ENCODE peak calls at places on chromosomes 16 and 17, in six cellular contexts. One of them, this sample, is unnamed.

GRCh38 chr17:18004901-18005305 is 32.2 kb downstream of the DRC3 start:
- DNase-seq in Peyer's patch: no peak
- DNase-seq in tibial artery: no peak
- DNase-seq in dorsolateral prefrontal cortex: no peak
- DNase-seq in tibial nerve: no peak
- DNase-seq in Panc1: no peak
- DNase-seq in this sample: no peak

GRCh38 chr16:11610580-11610979 is 23.9 kb upstream of the LITAF start:
- DNase-seq in Peyer's patch: no peak
- DNase-seq in tibial artery: no peak
- DNase-seq in dorsolateral prefrontal cortex: no peak
- DNase-seq in tibial nerve: no peak
- DNase-seq in Panc1: no peak
- DNase-seq in this sample: no peak

GRCh38 chr16:35795361-35796029 is 2336.1 kb downstream of the TP53TG3F start:
- DNase-seq in Peyer's patch: no peak
- DNase-seq in tibial artery: no peak
- DNase-seq in dorsolateral prefrontal cortex: no peak
- DNase-seq in tibial nerve: no peak
- DNase-seq in Panc1: no peak
- DNase-seq in this sample: no peak

GRCh38 chr17:40854175-40854814 is 12.7 kb downstream of the KRT12 start:
- DNase-seq in Peyer's patch: no peak
- DNase-seq in tibial artery: no peak
- DNase-seq in dorsolateral prefrontal cortex: no peak
- DNase-seq in tibial nerve: no peak
- DNase-seq in Panc1: peak
- DNase-seq in this sample: peak

GRCh38 chr17:60231691-60232090 is 81.9 kb downstream of the CA4 start:
- DNase-seq in Peyer's patch: no peak
- DNase-seq in tibial artery: no peak
- DNase-seq in dorsolateral prefrontal cortex: no peak
- DNase-seq in tibial nerve: no peak
- DNase-seq in Panc1: no peak
- DNase-seq in this sample: no peak

GRCh38 chr17:76353004-76353598 is 615 bp downstream of the PRPSAP1 start:
- DNase-seq in Peyer's patch: no peak
- DNase-seq in tibial artery: no peak
- DNase-seq in dorsolateral prefrontal cortex: peak
- DNase-seq in tibial nerve: no peak
- DNase-seq in Panc1: no peak
- DNase-seq in this sample: peak

GRCh38 chr17:29347831-29348281 is 42.3 kb upstream of the TAOK1 start:
- DNase-seq in Peyer's patch: no peak
- DNase-seq in tibial artery: no peak
- DNase-seq in dorsolateral prefrontal cortex: no peak
- DNase-seq in tibial nerve: no peak
- DNase-seq in Panc1: no peak
- DNase-seq in this sample: no peak

GRCh38 chr16:81384006-81384405 is 60.6 kb upstream of the CMIP start:
- DNase-seq in Peyer's patch: no peak
- DNase-seq in tibial artery: no peak
- DNase-seq in dorsolateral prefrontal cortex: no peak
- DNase-seq in tibial nerve: no peak
- DNase-seq in Panc1: no peak
- DNase-seq in this sample: no peak

GRCh38 chr17:2253768-2254406 is 49.7 kb downstream of the SMG6 start:
- DNase-seq in Peyer's patch: no peak
- DNase-seq in tibial artery: no peak
- DNase-seq in dorsolateral prefrontal cortex: no peak
- DNase-seq in tibial nerve: no peak
- DNase-seq in Panc1: no peak
- DNase-seq in this sample: no peak

GRCh38 chr17:65553009-65553645 is 8.3 kb downstream of the AXIN2 start:
- DNase-seq in Peyer's patch: no peak
- DNase-seq in tibial artery: no peak
- DNase-seq in dorsolateral prefrontal cortex: no peak
- DNase-seq in tibial nerve: no peak
- DNase-seq in Panc1: no peak
- DNase-seq in this sample: no peak

GRCh38 chr17:43720311-43721060 is 38.1 kb downstream of the SOST start:
- DNase-seq in Peyer's patch: peak
- DNase-seq in tibial artery: peak
- DNase-seq in dorsolateral prefrontal cortex: peak
- DNase-seq in tibial nerve: peak
- DNase-seq in Panc1: no peak
- DNase-seq in this sample: peak

GRCh38 chr17:16929281-16929680 is 42.6 kb downstream of the TNFRSF13B start:
- DNase-seq in Peyer's patch: no peak
- DNase-seq in tibial artery: no peak
- DNase-seq in dorsolateral prefrontal cortex: no peak
- DNase-seq in tibial nerve: no peak
- DNase-seq in Panc1: no peak
- DNase-seq in this sample: no peak

GRCh38 chr17:67557921-67558320 is 159.8 kb upstream of the NOL11 start:
- DNase-seq in Peyer's patch: no peak
- DNase-seq in tibial artery: no peak
- DNase-seq in dorsolateral prefrontal cortex: no peak
- DNase-seq in tibial nerve: no peak
- DNase-seq in Panc1: no peak
- DNase-seq in this sample: no peak

GRCh38 chr16:5361322-5361721 is 263.7 kb upstream of the EEF2KMT start:
- DNase-seq in Peyer's patch: no peak
- DNase-seq in tibial artery: no peak
- DNase-seq in dorsolateral prefrontal cortex: no peak
- DNase-seq in tibial nerve: no peak
- DNase-seq in Panc1: no peak
- DNase-seq in this sample: no peak

GRCh38 chr16:57305159-57305811 is 20.8 kb upstream of the PLLP start:
- DNase-seq in Peyer's patch: peak
- DNase-seq in tibial artery: peak
- DNase-seq in dorsolateral prefrontal cortex: peak
- DNase-seq in tibial nerve: no peak
- DNase-seq in Panc1: no peak
- DNase-seq in this sample: no peak

GRCh38 chr16:79347176-79347715 is 253.3 kb downstream of the MAF start:
- DNase-seq in Peyer's patch: no peak
- DNase-seq in tibial artery: no peak
- DNase-seq in dorsolateral prefrontal cortex: no peak
- DNase-seq in tibial nerve: no peak
- DNase-seq in Panc1: no peak
- DNase-seq in this sample: no peak

GRCh38 chr17:64658931-64659330 is 3.2 kb downstream of the SMURF2 start:
- DNase-seq in Peyer's patch: no peak
- DNase-seq in tibial artery: no peak
- DNase-seq in dorsolateral prefrontal cortex: no peak
- DNase-seq in tibial nerve: no peak
- DNase-seq in Panc1: no peak
- DNase-seq in this sample: no peak

GRCh38 chr17:4116516-4116915 is 26.3 kb downstream of the ZZEF1 start:
- DNase-seq in Peyer's patch: peak
- DNase-seq in tibial artery: no peak
- DNase-seq in dorsolateral prefrontal cortex: no peak
- DNase-seq in tibial nerve: no peak
- DNase-seq in Panc1: no peak
- DNase-seq in this sample: no peak

GRCh38 chr16:5059386-5060072 is 6.2 kb downstream of the C16orf89 start:
- DNase-seq in Peyer's patch: no peak
- DNase-seq in tibial artery: no peak
- DNase-seq in dorsolateral prefrontal cortex: no peak
- DNase-seq in tibial nerve: no peak
- DNase-seq in Panc1: no peak
- DNase-seq in this sample: no peak

GRCh38 chr16:58843675-58844074 is 109.6 kb upstream of the GOT2 start:
- DNase-seq in Peyer's patch: no peak
- DNase-seq in tibial artery: no peak
- DNase-seq in dorsolateral prefrontal cortex: no peak
- DNase-seq in tibial nerve: no peak
- DNase-seq in Panc1: peak
- DNase-seq in this sample: no peak

GRCh38 chr16:58850627-58851024 is 116.5 kb upstream of the GOT2 start:
- DNase-seq in Peyer's patch: no peak
- DNase-seq in tibial artery: no peak
- DNase-seq in dorsolateral prefrontal cortex: no peak
- DNase-seq in tibial nerve: no peak
- DNase-seq in Panc1: no peak
- DNase-seq in this sample: no peak

GRCh38 chr16:58847902-58848661 is 114.0 kb upstream of the GOT2 start:
- DNase-seq in Peyer's patch: no peak
- DNase-seq in tibial artery: no peak
- DNase-seq in dorsolateral prefrontal cortex: no peak
- DNase-seq in tibial nerve: no peak
- DNase-seq in Panc1: no peak
- DNase-seq in this sample: no peak

GRCh38 chr16:58850019-58850626 is 116.0 kb upstream of the GOT2 start:
- DNase-seq in Peyer's patch: no peak
- DNase-seq in tibial artery: no peak
- DNase-seq in dorsolateral prefrontal cortex: no peak
- DNase-seq in tibial nerve: no peak
- DNase-seq in Panc1: no peak
- DNase-seq in this sample: no peak

DNA sequence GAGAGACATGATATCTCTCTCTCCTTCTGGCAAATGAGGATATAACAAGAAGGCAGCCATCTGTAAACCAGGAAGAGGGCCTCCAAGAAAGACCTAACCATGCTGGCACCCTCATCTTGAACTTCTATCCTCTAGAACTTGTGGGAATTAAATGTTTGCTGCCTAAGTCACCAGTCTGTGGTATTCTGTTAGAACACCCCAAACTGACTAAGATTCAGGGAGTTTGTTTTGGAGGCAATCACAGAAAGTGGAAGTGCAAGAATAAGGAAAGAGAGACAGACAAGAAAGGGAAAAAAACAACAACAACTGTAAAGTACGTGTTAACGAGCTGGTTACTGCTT is 114.5 kb upstream of the GOT2 start:
- DNase-seq in Peyer's patch: no peak
- DNase-seq in tibial artery: no peak
- DNase-seq in dorsolateral prefrontal cortex: no peak
- DNase-seq in tibial nerve: no peak
- DNase-seq in Panc1: no peak
- DNase-seq in this sample: no peak
- TF ChIP-seq CTCF in Peyer's patch: no peak
- TF ChIP-seq CTCF in tibial artery: no peak
- TF ChIP-seq CTCF in dorsolateral prefrontal cortex: no peak
- TF ChIP-seq CTCF in tibial nerve: no peak
- TF ChIP-seq CTCF in Panc1: no peak
- TF ChIP-seq CTCF in this sample: no peak

DNA sequence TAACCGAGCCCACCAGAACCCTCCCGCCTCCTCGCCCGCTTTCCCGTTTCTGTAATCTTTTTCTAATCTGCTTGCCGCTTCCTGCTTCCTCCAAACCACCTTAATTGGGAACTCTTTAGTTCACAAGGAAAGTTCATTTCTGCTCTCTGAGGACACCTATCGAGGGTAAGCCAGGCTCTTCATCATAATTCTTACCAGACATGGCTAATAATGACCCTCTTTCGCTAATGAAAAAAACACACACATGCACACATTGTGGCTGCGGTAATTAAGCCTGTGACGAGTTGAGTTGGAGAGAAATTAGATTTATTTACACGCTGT is 100.7 kb downstream of the ZNF423 start:
- DNase-seq in Peyer's patch: no peak
- DNase-seq in tibial artery: no peak
- DNase-seq in dorsolateral prefrontal cortex: no peak
- DNase-seq in tibial nerve: peak
- DNase-seq in Panc1: no peak
- DNase-seq in this sample: peak
- H3K27ac ChIP-seq in Peyer's patch: no peak
- H3K27ac ChIP-seq in tibial artery: no peak
- H3K27ac ChIP-seq in dorsolateral prefrontal cortex: no peak
- H3K27ac ChIP-seq in tibial nerve: peak
- H3K27ac ChIP-seq in Panc1: no peak
- H3K27ac ChIP-seq in this sample: no peak

DNA sequence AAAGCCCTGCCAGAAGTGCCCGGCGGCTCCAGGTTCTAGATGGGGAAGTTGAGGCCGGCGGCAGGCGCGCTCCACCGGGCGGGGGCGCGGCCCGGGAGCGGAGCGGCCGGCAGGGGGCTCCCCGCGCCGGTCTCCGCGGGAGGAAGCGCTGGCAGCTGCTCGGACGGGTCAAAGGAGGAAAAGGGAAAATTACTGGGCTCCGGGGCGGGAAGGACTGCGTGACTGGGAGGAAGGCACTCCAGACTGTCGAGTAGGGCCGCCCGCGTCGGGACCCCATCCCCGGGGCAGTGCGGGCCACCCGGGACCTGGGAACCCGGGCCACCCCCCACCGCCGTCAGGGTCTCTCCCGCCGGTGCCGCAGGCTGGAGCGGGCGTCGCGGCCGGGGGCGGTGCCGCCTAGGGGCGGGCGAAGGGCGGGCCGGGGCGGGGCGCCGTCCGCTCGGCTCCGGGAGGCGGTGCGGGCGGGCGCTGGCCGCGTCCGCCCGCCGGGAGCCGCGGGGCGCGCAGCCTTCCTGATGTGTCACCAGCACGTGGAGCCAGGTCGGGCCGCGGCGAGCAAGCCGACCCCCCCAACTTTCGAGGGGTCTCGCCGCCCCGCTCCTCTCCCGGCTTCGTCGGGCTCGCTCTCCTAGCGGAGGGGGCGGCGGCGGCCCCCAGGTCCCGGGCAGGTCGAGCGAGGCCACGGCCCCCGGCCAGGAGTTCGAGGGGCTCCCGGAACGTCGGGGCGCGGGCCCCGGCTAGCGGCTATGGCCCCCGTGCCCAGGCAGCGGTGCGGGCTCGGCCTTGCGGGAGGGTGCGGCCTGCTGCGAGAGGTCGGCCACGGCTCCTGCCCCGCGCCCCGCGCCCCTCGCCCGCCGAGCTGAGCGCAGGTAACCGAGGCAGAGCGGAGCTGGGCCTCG is 167.5 kb downstream of the RAB11FIP4 start:
- DNase-seq in Peyer's patch: peak
- DNase-seq in tibial artery: peak
- DNase-seq in dorsolateral prefrontal cortex: peak
- DNase-seq in tibial nerve: peak
- DNase-seq in Panc1: no peak
- DNase-seq in this sample: peak
- TF ChIP-seq CTCF in Peyer's patch: peak
- TF ChIP-seq CTCF in tibial artery: peak
- TF ChIP-seq CTCF in dorsolateral prefrontal cortex: peak
- TF ChIP-seq CTCF in tibial nerve: peak
- TF ChIP-seq CTCF in Panc1: peak
- TF ChIP-seq CTCF in this sample: peak

GRCh38 chr16:77853125-77853524 is 64.8 kb downstream of the VAT1L start:
- DNase-seq in Peyer's patch: no peak
- DNase-seq in tibial artery: no peak
- DNase-seq in dorsolateral prefrontal cortex: no peak
- DNase-seq in tibial nerve: no peak
- DNase-seq in Panc1: no peak
- DNase-seq in this sample: no peak

GRCh38 chr16:77844801-77845200 is 56.4 kb downstream of the VAT1L start:
- DNase-seq in Peyer's patch: no peak
- DNase-seq in tibial artery: no peak
- DNase-seq in dorsolateral prefrontal cortex: no peak
- DNase-seq in tibial nerve: no peak
- DNase-seq in Panc1: no peak
- DNase-seq in this sample: no peak

GRCh38 chr16:77849640-77850258 is 61.4 kb downstream of the VAT1L start:
- DNase-seq in Peyer's patch: no peak
- DNase-seq in tibial artery: no peak
- DNase-seq in dorsolateral prefrontal cortex: no peak
- DNase-seq in tibial nerve: no peak
- DNase-seq in Panc1: no peak
- DNase-seq in this sample: no peak

GRCh38 chr16:77856455-77857138 is 68.2 kb downstream of the VAT1L start:
- DNase-seq in Peyer's patch: no peak
- DNase-seq in tibial artery: no peak
- DNase-seq in dorsolateral prefrontal cortex: no peak
- DNase-seq in tibial nerve: no peak
- DNase-seq in Panc1: no peak
- DNase-seq in this sample: no peak

GRCh38 chr16:77850637-77851330 is 62.4 kb downstream of the VAT1L start:
- DNase-seq in Peyer's patch: no peak
- DNase-seq in tibial artery: no peak
- DNase-seq in dorsolateral prefrontal cortex: no peak
- DNase-seq in tibial nerve: no peak
- DNase-seq in Panc1: no peak
- DNase-seq in this sample: no peak
- H3K27ac ChIP-seq in Peyer's patch: no peak
- H3K27ac ChIP-seq in tibial artery: no peak
- H3K27ac ChIP-seq in dorsolateral prefrontal cortex: no peak
- H3K27ac ChIP-seq in tibial nerve: no peak
- H3K27ac ChIP-seq in Panc1: no peak
- H3K27ac ChIP-seq in this sample: no peak